ENCODE peak calls at places on chromosomes 1 and 21, in six cellular contexts. F is colonic mucosa, B is epithelial cell of esophagus, N is kidney, Q is lower lobe of right lung, U is GM06990. M is an unnamed sample.

GRCh38 chr1:100354971-100355394 is 2.7 kb downstream of the CDC14A start:
- DNase-seq in F (peak), B (peak), N (no peak), Q (no peak), U (no peak), M (no peak)

GRCh38 chr1:188499690-188500089 is 1670.9 kb downstream of the PLA2G4A start:
- DNase-seq in F (no peak), B (peak), N (no peak), Q (no peak), U (no peak), M (no peak)

GRCh38 chr1:234874291-234875288 is 254.0 kb downstream of the TOMM20 start:
- DNase-seq in F (no peak), B (no peak), N (no peak), Q (peak), U (no peak), M (peak)

GRCh38 chr21:44299458-44300261 is at the start of gene PFKL:
- DNase-seq in F (peak), B (peak), N (peak), Q (peak), U (peak), M (peak)

GRCh38 chr1:30912913-30913652 is 4.5 kb upstream of the SDC3 start:
- DNase-seq in F (no peak), B (no peak), N (peak), Q (peak), U (no peak), M (peak)

GRCh38 chr1:183044893-183045649 is 21.9 kb downstream of the LAMC1 start:
- DNase-seq in F (no peak), B (no peak), N (no peak), Q (no peak), U (no peak), M (no peak)

GRCh38 chr21:31363720-31364119 is 19.7 kb upstream of the TIAM1 start:
- DNase-seq in F (no peak), B (no peak), N (no peak), Q (no peak), U (no peak), M (no peak)

GRCh38 chr1:230356869-230357778 is 69.0 kb downstream of the PGBD5 start:
- DNase-seq in F (no peak), B (no peak), N (no peak), Q (no peak), U (no peak), M (no peak)

GRCh38 chr1:27937524-27937836 is 2.7 kb downstream of the SMPDL3B start:
- DNase-seq in F (no peak), B (no peak), N (peak), Q (no peak), U (no peak), M (no peak)

GRCh38 chr1:21289700-21290545 is at the start of gene ECE1:
- DNase-seq in F (peak), B (peak), N (peak), Q (peak), U (peak), M (peak)

GRCh38 chr21:37357691-37358090 is 8.9 kb upstream of the DYRK1A start:
- DNase-seq in F (no peak), B (peak), N (no peak), Q (no peak), U (no peak), M (no peak)

GRCh38 chr1:108050911-108051624 is 86.1 kb upstream of the VAV3 start:
- DNase-seq in F (no peak), B (no peak), N (no peak), Q (no peak), U (no peak), M (no peak)

GRCh38 chr1:229224308-229224707 is 46.6 kb upstream of the RAB4A start:
- DNase-seq in F (no peak), B (peak), N (no peak), Q (no peak), U (no peak), M (no peak)

GRCh38 chr1:28775121-28775942 is 36.6 kb upstream of the OPRD1 start:
- DNase-seq in F (peak), B (peak), N (peak), Q (peak), U (peak), M (peak)

GRCh38 chr21:37537391-37537996 is 170.9 kb downstream of the DYRK1A start:
- DNase-seq in F (no peak), B (no peak), N (no peak), Q (no peak), U (no peak), M (no peak)

GRCh38 chr1:153573351-153573750 is 7.7 kb upstream of the S100A2 start:
- DNase-seq in F (no peak), B (no peak), N (peak), Q (no peak), U (no peak), M (no peak)

GRCh38 chr1:115969509-115969908 is 6.8 kb upstream of the SLC22A15 start:
- DNase-seq in F (no peak), B (no peak), N (no peak), Q (no peak), U (no peak), M (no peak)

GRCh38 chr1:25703041-25703440 is 86.5 kb downstream of the MAN1C1 start:
- DNase-seq in F (no peak), B (no peak), N (no peak), Q (no peak), U (no peak), M (no peak)

GRCh38 chr1:214540324-214540723 is 11.1 kb downstream of the PTPN14 start:
- DNase-seq in F (no peak), B (no peak), N (no peak), Q (no peak), U (no peak), M (no peak)

GRCh38 chr1:95122151-95122697 is 5.1 kb downstream of the TLCD4 start:
- DNase-seq in F (no peak), B (no peak), N (no peak), Q (no peak), U (no peak), M (no peak)

GRCh38 chr1:185338719-185339622 is 21.9 kb upstream of the IVNS1ABP start:
- DNase-seq in F (peak), B (no peak), N (no peak), Q (peak), U (peak), M (no peak)

GRCh38 chr1:166166400-166166699 is 451 bp downstream of the FAM78B start:
- DNase-seq in F (no peak), B (no peak), N (no peak), Q (no peak), U (no peak), M (no peak)

GRCh38 chr21:37671381-37671780 is 244.9 kb downstream of the KCNJ6 start:
- DNase-seq in F (no peak), B (peak), N (no peak), Q (no peak), U (no peak), M (no peak)

GRCh38 chr1:235866207-235866912 is at the start of gene LYST:
- DNase-seq in F (peak), B (peak), N (no peak), Q (peak), U (peak), M (peak)

GRCh38 chr1:247441621-247442020 is 16.3 kb downstream of the OR2B11 start:
- DNase-seq in F (no peak), B (no peak), N (no peak), Q (no peak), U (no peak), M (no peak)

GRCh38 chr1:153277852-153278251 is 18.4 kb downstream of the LORICRIN start:
- DNase-seq in F (peak), B (peak), N (no peak), Q (no peak), U (no peak), M (no peak)

GRCh38 chr21:37905291-37905690 is 11.0 kb downstream of the KCNJ6 start:
- DNase-seq in F (no peak), B (no peak), N (no peak), Q (no peak), U (no peak), M (no peak)

GRCh38 chr1:22114083-22115012 is 28.5 kb downstream of the WNT4 start:
- DNase-seq in F (no peak), B (no peak), N (peak), Q (no peak), U (no peak), M (no peak)

GRCh38 chr1:21552715-21553114 is 43.5 kb downstream of the ALPL start:
- DNase-seq in F (no peak), B (peak), N (no peak), Q (no peak), U (no peak), M (no peak)

GRCh38 chr1:218779341-218779831 is 394.3 kb upstream of the LYPLAL1 start:
- DNase-seq in F (no peak), B (peak), N (no peak), Q (no peak), U (no peak), M (no peak)

GRCh38 chr1:119326251-119326650 is 42.3 kb upstream of the HAO2 start:
- DNase-seq in F (no peak), B (no peak), N (no peak), Q (no peak), U (no peak), M (no peak)

GRCh38 chr1:119327066-119327435 is 41.5 kb upstream of the HAO2 start:
- DNase-seq in F (no peak), B (peak), N (no peak), Q (no peak), U (peak), M (no peak)

GRCh38 chr1:119329521-119329920 is 39.1 kb upstream of the HAO2 start:
- DNase-seq in F (no peak), B (no peak), N (no peak), Q (no peak), U (no peak), M (no peak)

GRCh38 chr1:119330062-119330939 is 38.3 kb upstream of the HAO2 start:
- DNase-seq in F (no peak), B (peak), N (no peak), Q (no peak), U (no peak), M (no peak)

DNA sequence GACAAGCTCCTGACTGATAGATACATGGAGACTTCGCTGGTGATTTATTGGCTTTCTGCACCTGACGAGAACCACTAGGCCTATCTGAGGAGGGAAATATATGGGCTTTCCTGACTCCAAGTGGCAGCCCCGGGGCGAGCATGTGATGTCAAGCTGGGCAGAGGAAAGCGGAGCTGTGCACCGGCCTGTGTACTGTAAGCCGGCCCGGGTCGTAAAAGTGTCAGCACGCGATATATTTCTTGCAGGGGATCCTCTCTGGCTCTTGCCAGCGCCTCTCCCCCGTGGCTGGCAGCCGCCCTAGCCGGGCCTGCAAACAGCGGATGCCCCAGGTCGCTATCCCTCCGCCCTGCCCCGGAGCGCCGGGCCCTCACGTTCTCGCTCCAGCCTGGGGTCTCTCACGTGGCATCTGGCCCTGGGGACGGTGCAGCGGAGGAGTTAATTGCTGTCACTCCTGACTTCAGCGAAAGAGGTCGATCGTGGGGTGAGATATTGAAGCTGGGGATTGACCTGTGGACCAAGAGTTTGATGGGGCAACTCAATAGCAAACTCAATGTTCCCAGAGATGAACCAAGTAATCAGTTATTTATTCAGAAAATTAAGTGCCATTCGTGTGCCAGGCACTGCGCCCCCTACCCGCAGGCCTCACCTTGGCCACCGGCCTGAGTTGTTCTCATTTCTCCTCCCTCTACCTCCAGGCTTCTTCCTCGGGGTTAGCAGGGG is 41.0 kb upstream of the HAO2 start:
- DNase-seq in F (peak), B (peak), N (peak), Q (peak), U (peak), M (peak)
- TF ChIP-seq CTCF in F (no peak), B (peak), N (peak), Q (peak), U (peak), M (peak)

GRCh38 chr1:36287595-36287994 is 18.6 kb upstream of the SH3D21 start:
- DNase-seq in F (no peak), B (no peak), N (no peak), Q (no peak), U (no peak), M (no peak)
- H3K4me3 ChIP-seq in F (no peak), B (no peak), N (no peak), Q (no peak), U (no peak), M (no peak)

GRCh38 chr1:160806109-160806665 is 10.2 kb downstream of the LY9 start:
- DNase-seq in F (no peak), B (no peak), N (no peak), Q (no peak), U (no peak), M (no peak)
- TF ChIP-seq CTCF in F (no peak), B (no peak), N (no peak), Q (no peak), U (no peak), M (no peak)

GRCh38 chr1:18950415-18951026 is 6.0 kb downstream of the IFFO2 start:
- DNase-seq in F (no peak), B (no peak), N (peak), Q (peak), U (peak), M (peak)
- H3K4me3 ChIP-seq in F (peak), B (peak), N (peak), Q (peak), U (peak), M (peak)

GRCh38 chr21:26909972-26910371 is 56.9 kb downstream of the ADAMTS5 start:
- DNase-seq in F (no peak), B (peak), N (no peak), Q (no peak), U (no peak), M (no peak)
- TF ChIP-seq CTCF in F (no peak), B (no peak), N (peak), Q (no peak), U (no peak), M (no peak)

GRCh38 chr21:33069994-33070811 is at the start of gene OLIG1:
- DNase-seq in F (peak), B (peak), N (peak), Q (peak), U (peak), M (peak)
- H3K4me3 ChIP-seq in F (peak), B (no peak), N (peak), Q (peak), U (no peak), M (peak)

DNA sequence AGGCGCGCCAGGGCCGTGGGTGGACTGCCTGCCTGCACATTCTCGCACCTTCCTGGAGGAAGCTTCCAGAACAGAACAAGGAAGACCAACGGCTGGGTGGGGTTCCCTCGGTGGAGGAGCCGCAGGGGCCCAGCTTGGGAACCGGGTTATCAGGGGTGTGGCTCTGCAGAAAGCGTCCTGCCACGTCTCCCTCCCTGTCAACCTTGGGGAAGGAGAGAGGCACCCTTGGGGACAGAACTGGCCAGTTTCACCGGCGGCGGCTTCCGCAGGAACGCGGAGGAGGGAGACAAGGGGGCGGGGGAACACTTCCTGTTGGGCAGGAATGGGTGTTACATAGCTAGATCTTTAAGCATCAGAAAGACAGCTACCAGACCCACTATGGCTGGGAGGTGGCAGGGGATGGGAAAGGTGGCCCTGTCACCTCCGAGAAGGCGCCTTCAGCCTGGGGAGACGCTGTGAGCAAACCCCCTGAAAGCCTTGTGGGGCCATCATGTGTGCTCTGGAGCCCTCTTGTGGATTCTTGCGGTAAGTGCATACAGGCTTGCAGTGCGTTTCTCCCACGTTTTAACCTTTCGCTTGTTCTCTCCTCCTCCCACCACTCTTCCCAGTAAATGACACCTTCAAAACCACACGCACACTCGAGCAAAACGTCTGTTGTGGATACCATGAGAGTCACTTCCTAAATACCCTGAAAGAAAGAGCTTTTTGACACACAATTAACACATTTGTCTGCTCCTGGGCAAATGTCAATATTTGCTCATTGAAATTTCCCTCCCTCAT is 3.8 kb upstream of the PLEKHA6 start:
- DNase-seq in F (peak), B (peak), N (peak), Q (peak), U (peak), M (peak)
- TF ChIP-seq CTCF in F (peak), B (peak), N (peak), Q (peak), U (peak), M (peak)

GRCh38 chr1:1215266-1215676 is 1.3 kb upstream of the TNFRSF4 start:
- DNase-seq in F (no peak), B (no peak), N (no peak), Q (no peak), U (no peak), M (no peak)

GRCh38 chr1:1211541-1212511 is 2.1 kb downstream of the TNFRSF4 start:
- DNase-seq in F (no peak), B (no peak), N (peak), Q (peak), U (peak), M (no peak)

GRCh38 chr1:1212780-1213152 is 1.2 kb downstream of the TNFRSF4 start:
- DNase-seq in F (no peak), B (no peak), N (peak), Q (peak), U (peak), M (peak)

GRCh38 chr1:1213919-1214599 is at the start of gene TNFRSF4:
- DNase-seq in F (no peak), B (no peak), N (peak), Q (no peak), U (no peak), M (no peak)

GRCh38 chr1:1213153-1213918 is 617 bp downstream of the TNFRSF4 start:
- DNase-seq in F (no peak), B (no peak), N (peak), Q (no peak), U (peak), M (no peak)
- H3K4me3 ChIP-seq in F (peak), B (no peak), N (no peak), Q (peak), U (peak), M (peak)

GRCh38 chr21:16608209-16608830 is 878.5 kb downstream of the USP25 start:
- DNase-seq in F (no peak), B (peak), N (no peak), Q (no peak), U (no peak), M (no peak)
- TF ChIP-seq CTCF in F (no peak), B (peak), N (peak), Q (no peak), U (no peak), M (no peak)

GRCh38 chr1:180924939-180925338 is 12.2 kb downstream of the KIAA1614 start:
- DNase-seq in F (no peak), B (no peak), N (peak), Q (no peak), U (no peak), M (no peak)

GRCh38 chr1:180922637-180923023 is 9.9 kb downstream of the KIAA1614 start:
- DNase-seq in F (no peak), B (no peak), N (peak), Q (no peak), U (no peak), M (no peak)

GRCh38 chr1:180923024-180923841 is 10.5 kb downstream of the KIAA1614 start:
- DNase-seq in F (no peak), B (peak), N (peak), Q (no peak), U (no peak), M (no peak)

GRCh38 chr1:180925471-180926051 is 12.9 kb downstream of the KIAA1614 start:
- DNase-seq in F (no peak), B (no peak), N (peak), Q (no peak), U (no peak), M (no peak)

GRCh38 chr1:180923887-180924286 is 11.2 kb downstream of the KIAA1614 start:
- DNase-seq in F (no peak), B (no peak), N (no peak), Q (no peak), U (no peak), M (no peak)
- H3K4me3 ChIP-seq in F (no peak), B (no peak), N (no peak), Q (no peak), U (no peak), M (no peak)